ENCODE peak calls at places on chromosomes 6 and 20, in ten cellular contexts. Q is thyroid gland; J is tibial nerve; L is aorta; H is BJ; X is tibial artery; E is GM12878; G is CD4-positive, CD25-positive, alpha-beta regulatory T cell; F is fibroblast of lung; Y is pancreas. D is an unnamed sample.

GRCh38 chr6:111087106-111087835 is at the start of gene SLC16A10:
- DNase-seq in Q (peak), J (no peak), L (peak), H (no peak), X (peak), E (no peak), G (peak), F (peak), Y (peak), D (no peak)

GRCh38 chr20:45415822-45416637 is at the start of gene PIGT:
- DNase-seq in Q (peak), J (peak), L (peak), H (no peak), X (peak), E (peak), G (peak), F (peak), Y (peak), D (peak)

GRCh38 chr20:1651268-1651667 is 6.3 kb downstream of the SIRPG start:
- DNase-seq in Q (no peak), J (no peak), L (no peak), H (no peak), X (no peak), E (no peak), G (no peak), F (no peak), Y (no peak), D (no peak)

GRCh38 chr20:18984238-18985200 is 170.9 kb downstream of the SCP2D1 start:
- DNase-seq in Q (no peak), J (no peak), L (no peak), H (no peak), X (no peak), E (no peak), G (no peak), F (no peak), Y (no peak), D (no peak)

GRCh38 chr6:44062771-44063560 is 64.3 kb downstream of the MRPL14 start:
- DNase-seq in Q (no peak), J (no peak), L (peak), H (no peak), X (no peak), E (no peak), G (no peak), F (no peak), Y (no peak), D (no peak)

GRCh38 chr20:54137115-54137514 is 36.7 kb downstream of the CYP24A1 start:
- DNase-seq in Q (no peak), J (no peak), L (no peak), H (no peak), X (no peak), E (no peak), G (no peak), F (peak), Y (no peak), D (no peak)

GRCh38 chr6:138410048-138410735 is 6.2 kb downstream of the HEBP2 start:
- DNase-seq in Q (no peak), J (peak), L (no peak), H (no peak), X (no peak), E (no peak), G (no peak), F (peak), Y (no peak), D (peak)

GRCh38 chr20:856361-856775 is 22.9 kb downstream of the FAM110A start:
- DNase-seq in Q (no peak), J (no peak), L (peak), H (no peak), X (no peak), E (no peak), G (peak), F (peak), Y (no peak), D (peak)

GRCh38 chr6:87698618-87699017 is 3.4 kb downstream of the AKIRIN2 start:
- DNase-seq in Q (no peak), J (no peak), L (no peak), H (no peak), X (no peak), E (no peak), G (no peak), F (peak), Y (no peak), D (no peak)

GRCh38 chr6:24004062-24004461 is 122.0 kb upstream of the NRSN1 start:
- DNase-seq in Q (no peak), J (no peak), L (no peak), H (no peak), X (no peak), E (no peak), G (no peak), F (peak), Y (no peak), D (no peak)

GRCh38 chr6:6758915-6759654 is 170.6 kb downstream of the LY86 start:
- DNase-seq in Q (peak), J (peak), L (no peak), H (no peak), X (peak), E (peak), G (peak), F (peak), Y (peak), D (no peak)

GRCh38 chr20:61639200-61639599 is 387.1 kb downstream of the CDH4 start:
- DNase-seq in Q (no peak), J (no peak), L (no peak), H (no peak), X (no peak), E (no peak), G (no peak), F (peak), Y (no peak), D (peak)

GRCh38 chr20:61644387-61645076 is 392.5 kb downstream of the CDH4 start:
- DNase-seq in Q (no peak), J (no peak), L (no peak), H (no peak), X (no peak), E (no peak), G (no peak), F (no peak), Y (no peak), D (no peak)

GRCh38 chr20:61640171-61640570 is 388.1 kb downstream of the CDH4 start:
- DNase-seq in Q (no peak), J (no peak), L (no peak), H (peak), X (no peak), E (no peak), G (no peak), F (peak), Y (no peak), D (no peak)

GRCh38 chr20:61643631-61644386 is 391.7 kb downstream of the CDH4 start:
- DNase-seq in Q (no peak), J (peak), L (no peak), H (no peak), X (no peak), E (no peak), G (no peak), F (no peak), Y (no peak), D (no peak)

GRCh38 chr20:61640846-61641245 is 388.8 kb downstream of the CDH4 start:
- DNase-seq in Q (no peak), J (no peak), L (no peak), H (no peak), X (no peak), E (no peak), G (no peak), F (no peak), Y (no peak), D (no peak)
- H3K4me3 ChIP-seq in Q (no peak), J (no peak), L (no peak), H (no peak), X (no peak), E (no peak), G (no peak), F (no peak), Y (no peak), D (no peak)

GRCh38 chr6:57220083-57220703 is 1.9 kb downstream of the RAB23 start:
- DNase-seq in Q (no peak), J (no peak), L (no peak), H (no peak), X (no peak), E (no peak), G (no peak), F (no peak), Y (no peak), D (no peak)
- H3K4me3 ChIP-seq in Q (no peak), J (no peak), L (peak), H (peak), X (peak), E (peak), G (no peak), F (peak), Y (no peak), D (peak)

DNA sequence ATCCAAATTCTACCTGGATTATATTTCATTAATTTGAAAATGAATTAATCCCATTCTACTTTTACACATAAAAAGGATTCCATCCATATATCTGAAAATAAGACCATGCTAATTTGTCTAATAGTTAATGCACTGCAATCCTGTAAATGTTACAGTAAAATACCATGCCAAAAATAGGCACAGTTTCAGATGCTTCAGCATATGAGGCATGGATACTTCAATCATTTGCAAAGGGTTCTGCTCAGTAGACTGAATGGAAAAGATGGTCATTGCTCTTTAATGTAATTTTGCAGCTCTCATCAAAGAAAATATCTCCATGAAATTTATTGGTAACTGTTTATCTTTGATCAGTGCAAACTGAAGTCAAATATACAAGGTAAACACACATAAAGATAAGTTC is 996.5 kb upstream of the CITED2 start:
- DNase-seq in Q (no peak), J (no peak), L (no peak), H (no peak), X (no peak), E (no peak), G (no peak), F (no peak), Y (no peak), D (no peak)
- H3K4me3 ChIP-seq in Q (no peak), J (no peak), L (no peak), H (no peak), X (no peak), E (no peak), G (no peak), F (no peak), Y (no peak), D (no peak)

GRCh38 chr6:52558266-52559000 is 18.4 kb downstream of the TRAM2 start:
- DNase-seq in Q (no peak), J (no peak), L (no peak), H (no peak), X (no peak), E (no peak), G (no peak), F (peak), Y (no peak), D (no peak)
- H3K4me3 ChIP-seq in Q (no peak), J (no peak), L (no peak), H (no peak), X (no peak), E (no peak), G (no peak), F (no peak), Y (no peak), D (no peak)

GRCh38 chr6:152118224-152118623 is 310.7 kb downstream of the ESR1 start:
- DNase-seq in Q (no peak), J (no peak), L (no peak), H (no peak), X (no peak), E (no peak), G (no peak), F (no peak), Y (no peak), D (no peak)
- H3K4me3 ChIP-seq in Q (no peak), J (no peak), L (no peak), H (no peak), X (no peak), E (no peak), G (no peak), F (no peak), Y (no peak), D (no peak)